ENCODE peak calls at places on chromosomes 4 and X, in eight cellular contexts. One of them, this sample, is unnamed.

GRCh38 chr4:143616771-143617170 is 83.7 kb downstream of the FREM3 start:
- DNase-seq in RWPE1: peak
- DNase-seq in fibroblast of lung: peak
- DNase-seq in heart right ventricle: no peak
- DNase-seq in ascending aorta: no peak
- DNase-seq in thyroid gland: no peak
- DNase-seq in brain microvascular endothelial cell: peak
- DNase-seq in GM12878: peak
- DNase-seq in this sample: no peak

GRCh38 chr4:37561803-37562207 is 124.4 kb downstream of the RELL1 start:
- DNase-seq in thyroid gland: no peak
- DNase-seq in ascending aorta: no peak
- DNase-seq in RWPE1: peak
- DNase-seq in heart right ventricle: no peak
- DNase-seq in GM12878: peak
- DNase-seq in brain microvascular endothelial cell: peak
- DNase-seq in fibroblast of lung: peak
- DNase-seq in this sample: no peak

GRCh38 chrX:18890724-18891560 is 93.0 kb downstream of the PHKA2 start:
- DNase-seq in ascending aorta: no peak
- DNase-seq in fibroblast of lung: no peak
- DNase-seq in RWPE1: no peak
- DNase-seq in heart right ventricle: no peak
- DNase-seq in GM12878: no peak
- DNase-seq in brain microvascular endothelial cell: no peak
- DNase-seq in thyroid gland: no peak
- DNase-seq in this sample: no peak

GRCh38 chrX:49106930-49107329 is 16.6 kb downstream of the GPKOW start:
- DNase-seq in thyroid gland: peak
- DNase-seq in fibroblast of lung: peak
- DNase-seq in heart right ventricle: no peak
- DNase-seq in ascending aorta: no peak
- DNase-seq in brain microvascular endothelial cell: peak
- DNase-seq in RWPE1: no peak
- DNase-seq in GM12878: no peak
- DNase-seq in this sample: no peak

GRCh38 chr4:3316146-3316545 is 23.3 kb downstream of the RGS12 start:
- DNase-seq in GM12878: no peak
- DNase-seq in brain microvascular endothelial cell: no peak
- DNase-seq in heart right ventricle: no peak
- DNase-seq in RWPE1: no peak
- DNase-seq in thyroid gland: no peak
- DNase-seq in ascending aorta: no peak
- DNase-seq in fibroblast of lung: no peak
- DNase-seq in this sample: no peak

GRCh38 chr4:121189811-121190210 is 25.7 kb upstream of the TNIP3 start:
- DNase-seq in brain microvascular endothelial cell: no peak
- DNase-seq in GM12878: peak
- DNase-seq in heart right ventricle: no peak
- DNase-seq in thyroid gland: no peak
- DNase-seq in RWPE1: no peak
- DNase-seq in ascending aorta: no peak
- DNase-seq in fibroblast of lung: no peak
- DNase-seq in this sample: no peak

GRCh38 chr4:80196259-80197131 is 808 bp upstream of the PRDM8 start:
- DNase-seq in RWPE1: no peak
- DNase-seq in brain microvascular endothelial cell: no peak
- DNase-seq in ascending aorta: no peak
- DNase-seq in GM12878: no peak
- DNase-seq in fibroblast of lung: no peak
- DNase-seq in thyroid gland: no peak
- DNase-seq in heart right ventricle: no peak
- DNase-seq in this sample: no peak

GRCh38 chr4:171928336-171928735 is 115.1 kb downstream of the GALNTL6 start:
- DNase-seq in RWPE1: no peak
- DNase-seq in thyroid gland: no peak
- DNase-seq in fibroblast of lung: no peak
- DNase-seq in brain microvascular endothelial cell: no peak
- DNase-seq in GM12878: no peak
- DNase-seq in heart right ventricle: no peak
- DNase-seq in ascending aorta: no peak
- DNase-seq in this sample: no peak

GRCh38 chrX:41351923-41352322 is 18.0 kb downstream of the DDX3X start:
- DNase-seq in RWPE1: no peak
- DNase-seq in fibroblast of lung: no peak
- DNase-seq in thyroid gland: no peak
- DNase-seq in brain microvascular endothelial cell: no peak
- DNase-seq in ascending aorta: no peak
- DNase-seq in GM12878: no peak
- DNase-seq in heart right ventricle: no peak
- DNase-seq in this sample: no peak

GRCh38 chr4:97238956-97239698 is 904.1 kb downstream of the STPG2 start:
- DNase-seq in thyroid gland: no peak
- DNase-seq in GM12878: no peak
- DNase-seq in brain microvascular endothelial cell: no peak
- DNase-seq in ascending aorta: no peak
- DNase-seq in heart right ventricle: no peak
- DNase-seq in fibroblast of lung: no peak
- DNase-seq in RWPE1: no peak
- DNase-seq in this sample: no peak

GRCh38 chr4:5044341-5044740 is 6.9 kb upstream of the STK32B start:
- DNase-seq in brain microvascular endothelial cell: no peak
- DNase-seq in thyroid gland: no peak
- DNase-seq in ascending aorta: no peak
- DNase-seq in GM12878: no peak
- DNase-seq in fibroblast of lung: no peak
- DNase-seq in RWPE1: no peak
- DNase-seq in heart right ventricle: no peak
- DNase-seq in this sample: no peak

GRCh38 chrX:45851434-45851991 is 650.8 kb upstream of the DIPK2B start:
- DNase-seq in heart right ventricle: peak
- DNase-seq in brain microvascular endothelial cell: no peak
- DNase-seq in GM12878: no peak
- DNase-seq in ascending aorta: no peak
- DNase-seq in thyroid gland: peak
- DNase-seq in fibroblast of lung: no peak
- DNase-seq in RWPE1: peak
- DNase-seq in this sample: no peak

GRCh38 chr4:42515156-42515884 is 118.0 kb downstream of the SHISA3 start:
- DNase-seq in ascending aorta: no peak
- DNase-seq in brain microvascular endothelial cell: no peak
- DNase-seq in GM12878: no peak
- DNase-seq in RWPE1: no peak
- DNase-seq in fibroblast of lung: peak
- DNase-seq in thyroid gland: no peak
- DNase-seq in heart right ventricle: no peak
- DNase-seq in this sample: no peak

GRCh38 chr4:92307156-92307555 is 3.4 kb downstream of the GRID2 start:
- DNase-seq in ascending aorta: no peak
- DNase-seq in heart right ventricle: no peak
- DNase-seq in fibroblast of lung: no peak
- DNase-seq in RWPE1: no peak
- DNase-seq in thyroid gland: no peak
- DNase-seq in GM12878: no peak
- DNase-seq in brain microvascular endothelial cell: no peak
- DNase-seq in this sample: no peak

GRCh38 chrX:46444011-46444410 is 101.2 kb downstream of the ZNF674 start:
- DNase-seq in heart right ventricle: no peak
- DNase-seq in RWPE1: peak
- DNase-seq in thyroid gland: no peak
- DNase-seq in fibroblast of lung: peak
- DNase-seq in brain microvascular endothelial cell: peak
- DNase-seq in GM12878: no peak
- DNase-seq in ascending aorta: no peak
- DNase-seq in this sample: no peak

GRCh38 chr4:138686078-138686477 is 329.5 kb upstream of the NOCT start:
- DNase-seq in ascending aorta: no peak
- DNase-seq in GM12878: no peak
- DNase-seq in heart right ventricle: peak
- DNase-seq in fibroblast of lung: no peak
- DNase-seq in brain microvascular endothelial cell: no peak
- DNase-seq in RWPE1: no peak
- DNase-seq in thyroid gland: no peak
- DNase-seq in this sample: no peak

GRCh38 chr4:33149658-33150057 is 2429.5 kb downstream of the PCDH7 start:
- DNase-seq in GM12878: no peak
- DNase-seq in heart right ventricle: no peak
- DNase-seq in ascending aorta: no peak
- DNase-seq in fibroblast of lung: no peak
- DNase-seq in brain microvascular endothelial cell: no peak
- DNase-seq in thyroid gland: no peak
- DNase-seq in RWPE1: no peak
- DNase-seq in this sample: no peak

GRCh38 chr4:19026281-19026680 is 1004.7 kb upstream of the LCORL start:
- DNase-seq in thyroid gland: peak
- DNase-seq in heart right ventricle: no peak
- DNase-seq in ascending aorta: no peak
- DNase-seq in RWPE1: no peak
- DNase-seq in brain microvascular endothelial cell: no peak
- DNase-seq in GM12878: no peak
- DNase-seq in fibroblast of lung: peak
- DNase-seq in this sample: no peak

GRCh38 chr4:92235741-92236140 is 68.0 kb upstream of the GRID2 start:
- DNase-seq in ascending aorta: no peak
- DNase-seq in heart right ventricle: no peak
- DNase-seq in brain microvascular endothelial cell: no peak
- DNase-seq in GM12878: no peak
- DNase-seq in fibroblast of lung: peak
- DNase-seq in thyroid gland: no peak
- DNase-seq in RWPE1: no peak
- DNase-seq in this sample: no peak

GRCh38 chrX:107154787-107155620 is 36.4 kb upstream of the RBM41 start:
- DNase-seq in thyroid gland: no peak
- DNase-seq in brain microvascular endothelial cell: peak
- DNase-seq in RWPE1: peak
- DNase-seq in ascending aorta: no peak
- DNase-seq in heart right ventricle: no peak
- DNase-seq in GM12878: no peak
- DNase-seq in fibroblast of lung: peak
- DNase-seq in this sample: no peak

GRCh38 chr4:10159671-10160070 is 43.1 kb upstream of the WDR1 start:
- DNase-seq in fibroblast of lung: no peak
- DNase-seq in RWPE1: no peak
- DNase-seq in GM12878: no peak
- DNase-seq in heart right ventricle: no peak
- DNase-seq in brain microvascular endothelial cell: no peak
- DNase-seq in ascending aorta: no peak
- DNase-seq in thyroid gland: no peak
- DNase-seq in this sample: no peak

GRCh38 chrX:149611619-149612018 is 16.5 kb upstream of the HSFX2 start:
- DNase-seq in heart right ventricle: no peak
- DNase-seq in brain microvascular endothelial cell: no peak
- DNase-seq in fibroblast of lung: no peak
- DNase-seq in RWPE1: no peak
- DNase-seq in thyroid gland: no peak
- DNase-seq in ascending aorta: no peak
- DNase-seq in GM12878: no peak
- DNase-seq in this sample: no peak

DNA sequence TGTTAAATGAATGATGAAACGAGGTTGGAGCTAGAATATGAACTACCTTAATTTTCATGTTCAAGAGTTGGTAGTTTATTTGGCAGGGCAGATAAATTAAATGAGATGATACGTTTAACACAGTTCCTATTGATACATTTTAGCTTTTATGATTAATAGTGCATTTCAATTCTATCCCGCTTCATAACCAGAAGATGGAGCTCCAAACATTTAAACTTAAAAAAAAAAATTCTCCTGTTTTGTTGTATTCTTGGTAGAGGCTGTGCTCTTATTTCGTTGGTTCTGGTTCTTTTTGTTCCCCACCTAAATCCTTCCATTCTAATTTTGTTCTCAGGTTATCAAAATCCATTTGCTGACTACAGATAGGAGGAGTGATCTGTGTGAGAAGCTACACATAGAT is 71.8 kb upstream of the PTPN13 start:
- DNase-seq in ascending aorta: no peak
- DNase-seq in RWPE1: no peak
- DNase-seq in GM12878: no peak
- DNase-seq in heart right ventricle: no peak
- DNase-seq in brain microvascular endothelial cell: no peak
- DNase-seq in fibroblast of lung: peak
- DNase-seq in thyroid gland: no peak
- DNase-seq in this sample: no peak
- TF ChIP-seq CTCF in ascending aorta: peak
- TF ChIP-seq CTCF in RWPE1: peak
- TF ChIP-seq CTCF in GM12878: peak
- TF ChIP-seq CTCF in heart right ventricle: peak
- TF ChIP-seq CTCF in brain microvascular endothelial cell: no peak
- TF ChIP-seq CTCF in fibroblast of lung: peak
- TF ChIP-seq CTCF in thyroid gland: no peak
- TF ChIP-seq CTCF in this sample: no peak

GRCh38 chr4:24456431-24456830 is 127.9 kb downstream of the DHX15 start:
- DNase-seq in fibroblast of lung: no peak
- DNase-seq in brain microvascular endothelial cell: no peak
- DNase-seq in heart right ventricle: no peak
- DNase-seq in ascending aorta: no peak
- DNase-seq in GM12878: no peak
- DNase-seq in RWPE1: no peak
- DNase-seq in thyroid gland: no peak
- DNase-seq in this sample: no peak
- TF ChIP-seq CTCF in fibroblast of lung: no peak
- TF ChIP-seq CTCF in brain microvascular endothelial cell: no peak
- TF ChIP-seq CTCF in heart right ventricle: no peak
- TF ChIP-seq CTCF in ascending aorta: no peak
- TF ChIP-seq CTCF in GM12878: no peak
- TF ChIP-seq CTCF in RWPE1: no peak
- TF ChIP-seq CTCF in thyroid gland: no peak
- TF ChIP-seq CTCF in this sample: no peak

GRCh38 chr4:154720618-154721267 is 23.1 kb upstream of the LRAT start:
- DNase-seq in brain microvascular endothelial cell: no peak
- DNase-seq in fibroblast of lung: no peak
- DNase-seq in thyroid gland: no peak
- DNase-seq in RWPE1: no peak
- DNase-seq in GM12878: no peak
- DNase-seq in heart right ventricle: no peak
- DNase-seq in ascending aorta: no peak
- DNase-seq in this sample: no peak
- TF ChIP-seq CTCF in brain microvascular endothelial cell: no peak
- TF ChIP-seq CTCF in fibroblast of lung: no peak
- TF ChIP-seq CTCF in thyroid gland: no peak
- TF ChIP-seq CTCF in RWPE1: no peak
- TF ChIP-seq CTCF in GM12878: no peak
- TF ChIP-seq CTCF in heart right ventricle: no peak
- TF ChIP-seq CTCF in ascending aorta: no peak
- TF ChIP-seq CTCF in this sample: no peak

GRCh38 chrX:39652336-39652735 is 445.4 kb downstream of the BCOR start:
- DNase-seq in heart right ventricle: no peak
- DNase-seq in GM12878: no peak
- DNase-seq in RWPE1: no peak
- DNase-seq in fibroblast of lung: peak
- DNase-seq in brain microvascular endothelial cell: no peak
- DNase-seq in thyroid gland: peak
- DNase-seq in ascending aorta: no peak
- DNase-seq in this sample: no peak
- TF ChIP-seq CTCF in heart right ventricle: peak
- TF ChIP-seq CTCF in GM12878: peak
- TF ChIP-seq CTCF in RWPE1: peak
- TF ChIP-seq CTCF in fibroblast of lung: peak
- TF ChIP-seq CTCF in brain microvascular endothelial cell: peak
- TF ChIP-seq CTCF in thyroid gland: peak
- TF ChIP-seq CTCF in ascending aorta: peak
- TF ChIP-seq CTCF in this sample: no peak

This sample was measured in omental fat pad.